ENCODE peak calls at places on chromosomes 13 and 19, in four cellular contexts. B is Peyer's patch, M is astrocyte of the spinal cord, W is mammary epithelial cell. Z is an unnamed sample.
A peak's percentile ranks its signal among the peaks of the same experiment; 100 is the strongest.

GRCh38 chr19:8988204-8988603 is 22.0 kb downstream of the MUC16 start:
- DNase-seq in W (no peak), M (no peak), B (no peak), Z (no peak)

GRCh38 chr13:75347925-75348324 is 134.0 kb downstream of the TBC1D4 start:
- DNase-seq in B (no peak), W (no peak), M (no peak), Z (no peak)

GRCh38 chr19:51296331-51297093 is 14.9 kb upstream of the IGLON5 start:
- DNase-seq in B (no peak), W (no peak), M (no peak), Z (no peak)

GRCh38 chr19:18044825-18045304 is 36.9 kb downstream of the ARRDC2 start:
- DNase-seq in B (peak; percentile 92), W (peak; percentile 83), M (peak; percentile 65), Z (peak; percentile 87)

GRCh38 chr13:46947425-46948191 is 50.8 kb upstream of the HTR2A start:
- DNase-seq in W (no peak), B (no peak), M (no peak), Z (no peak)

GRCh38 chr19:46935066-46935663 is 74.4 kb downstream of the ARHGAP35 start:
- DNase-seq in M (no peak), W (no peak), B (no peak), Z (no peak)

GRCh38 chr19:19205416-19206410 is 2.5 kb upstream of the NR2C2AP start:
- DNase-seq in W (no peak), B (no peak), M (no peak), Z (no peak)

GRCh38 chr13:47679391-47679790 is 321.7 kb downstream of the SUCLA2 start:
- DNase-seq in B (no peak), M (peak; percentile 71), W (peak; percentile 12), Z (peak; percentile 90)

GRCh38 chr13:113834496-113835200 is 29.2 kb downstream of the GAS6 start:
- DNase-seq in B (no peak), W (no peak), M (no peak), Z (no peak)

GRCh38 chr19:43651758-43652545 is 12.3 kb upstream of the CADM4 start:
- DNase-seq in B (peak; percentile 51), M (peak; percentile 62), W (no peak), Z (peak; percentile 84)

GRCh38 chr19:6723108-6723618 is 2.7 kb upstream of the C3 start:
- DNase-seq in B (no peak), M (no peak), W (peak; percentile 51), Z (peak; percentile 61)

GRCh38 chr13:22243519-22244197 is 572.8 kb downstream of the FGF9 start:
- DNase-seq in W (no peak), B (no peak), M (no peak), Z (no peak)

GRCh38 chr19:35126624-35126959 is 8.3 kb downstream of the LGI4 start:
- DNase-seq in B (no peak), M (no peak), W (no peak), Z (no peak)

GRCh38 chr19:35124098-35125060 is 8.8 kb downstream of the FXYD3 start:
- DNase-seq in M (peak; percentile 88), B (peak; percentile 81), W (peak; percentile 89), Z (peak; percentile 92)

GRCh38 chr19:35123573-35123972 is 8.0 kb downstream of the FXYD3 start:
- DNase-seq in W (peak; percentile 88), M (no peak), B (no peak), Z (no peak)

GRCh38 chr19:35125746-35126623 is 8.9 kb downstream of the LGI4 start:
- DNase-seq in W (peak; percentile 57), M (no peak), B (no peak), Z (no peak)

DNA sequence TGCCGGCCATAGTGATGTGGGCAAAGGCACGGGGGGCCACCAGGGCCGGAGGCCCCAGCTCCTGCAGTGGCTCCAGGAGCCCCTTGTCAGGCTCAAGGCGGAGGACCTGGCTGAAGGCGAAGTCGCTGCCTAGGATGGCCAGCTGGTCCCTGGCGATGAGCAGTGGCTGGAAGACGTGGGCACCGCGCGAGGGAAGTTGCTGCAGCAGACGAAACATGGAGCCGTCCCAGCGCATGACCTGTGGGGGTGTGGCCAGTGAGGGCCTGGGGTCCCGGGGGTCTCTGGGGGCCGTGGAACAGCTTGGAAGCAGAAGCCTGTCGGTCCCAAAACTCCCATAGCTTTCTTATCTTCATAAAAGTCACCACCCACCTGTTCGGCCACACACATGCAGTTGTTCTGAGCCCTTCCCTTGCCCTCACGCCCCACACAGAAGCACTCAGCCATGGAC is 9.6 kb downstream of the LGI4 start:
- DNase-seq in M (no peak), B (no peak), W (no peak), Z (no peak)
- H3K4me3 ChIP-seq in M (no peak overlapping the region), B (no peak overlapping the region), W (no peak overlapping the region), Z (no peak overlapping the region)

GRCh38 chr13:27622881-27623280 is 1.2 kb downstream of the POLR1D start:
- DNase-seq in W (no peak), M (no peak), B (no peak), Z (no peak)
- TF ChIP-seq CTCF in W (no peak), M (no peak), B (no peak), Z (no peak)

DNA sequence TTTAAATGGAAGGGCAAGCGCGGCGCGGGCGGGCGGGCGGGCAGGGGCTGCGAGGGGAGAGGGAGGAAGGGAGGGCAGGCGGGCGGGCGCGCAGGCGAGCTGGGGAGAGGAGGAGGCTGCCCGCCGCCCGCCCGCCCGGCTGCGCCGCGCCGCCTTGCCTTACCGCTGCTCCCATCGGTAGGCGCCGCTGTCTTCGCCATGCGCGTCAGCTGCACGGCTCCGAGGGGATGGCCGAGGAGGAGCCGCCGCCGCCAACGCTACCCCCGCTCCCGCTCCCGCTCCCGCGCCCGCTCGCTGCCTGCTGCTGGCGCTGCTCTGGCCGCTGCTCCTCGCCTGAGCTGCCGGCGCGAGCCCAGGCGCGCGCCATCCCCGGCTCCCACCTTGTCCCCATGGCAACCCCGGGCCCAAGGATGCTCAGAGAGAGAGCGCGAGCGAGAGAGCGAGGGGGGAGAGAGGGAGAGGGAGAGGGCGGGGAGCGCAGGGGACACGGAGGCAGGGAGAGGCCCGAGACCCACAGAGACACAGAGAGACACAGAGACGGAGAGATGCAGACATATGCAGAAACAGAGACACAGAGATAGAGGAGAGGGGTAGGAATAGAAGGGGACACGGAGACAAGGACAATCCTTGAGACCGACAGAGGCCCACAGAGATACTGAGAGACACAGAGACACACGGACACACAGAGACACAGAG is 40.3 kb downstream of the DEDD2 start:
- DNase-seq in B (peak; percentile 72), M (peak; percentile 72), W (peak; percentile 76), Z (peak; percentile 77)
- H3K4me3 ChIP-seq in B (peak overlapping the region; percentile 29), M (peak overlapping the region; percentile 41), W (peak overlapping the region; percentile 13), Z (peak overlapping the region; percentile 49)

DNA sequence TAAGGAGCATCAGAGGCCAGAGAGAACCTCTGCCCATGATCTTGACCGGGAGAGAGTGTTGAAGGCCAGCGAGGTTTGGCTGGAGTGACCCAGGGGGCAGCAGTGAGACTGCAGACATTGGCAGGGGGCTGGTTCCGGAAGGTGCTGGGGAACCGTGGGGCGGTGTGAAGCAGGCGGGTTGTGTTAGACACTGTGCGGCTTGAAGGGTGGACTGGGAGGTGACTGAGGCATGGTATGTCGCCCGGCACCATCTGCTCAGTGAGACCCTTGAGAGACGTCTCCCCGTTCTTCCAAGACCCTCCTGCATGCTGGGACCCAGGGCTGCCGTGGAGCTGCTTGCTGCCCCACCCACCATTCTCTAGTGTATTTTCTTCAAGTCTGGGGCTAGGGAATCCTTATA is 24.6 kb downstream of the CARM1 start:
- DNase-seq in B (no peak), M (no peak), W (no peak), Z (no peak)
- TF ChIP-seq CTCF in B (no peak), M (peak; percentile 13), W (no peak), Z (peak; percentile 18)